ENCODE peak calls at places on chromosome X, in four cellular contexts. One of them, this sample, is unnamed.

GRCh38 chrX:26871967-26872366 is 591.2 kb downstream of the PPP4R3C start:
- DNase-seq in amygdala: no peak
- DNase-seq in psoas muscle: no peak
- DNase-seq in NCI-H510A treated with DMSO at 0.1 percent for 48 hours: no peak
- DNase-seq in this sample: no peak

GRCh38 chrX:71542411-71542810 is 9.5 kb downstream of the OGT start:
- DNase-seq in NCI-H510A treated with DMSO at 0.1 percent for 48 hours: peak; percentile 12
- DNase-seq in psoas muscle: no peak
- DNase-seq in amygdala: no peak
- DNase-seq in this sample: no peak

GRCh38 chrX:110286126-110286525 is 31.8 kb downstream of the AMMECR1 start:
- DNase-seq in amygdala: no peak
- DNase-seq in NCI-H510A treated with DMSO at 0.1 percent for 48 hours: no peak
- DNase-seq in psoas muscle: no peak
- DNase-seq in this sample: no peak

GRCh38 chrX:23792861-23793553 is 10.0 kb downstream of the SAT1 start:
- DNase-seq in amygdala: no peak
- DNase-seq in NCI-H510A treated with DMSO at 0.1 percent for 48 hours: peak; percentile 73
- DNase-seq in psoas muscle: no peak
- DNase-seq in this sample: no peak

GRCh38 chrX:39067866-39068265 is 266.6 kb downstream of the MID1IP1 start:
- DNase-seq in psoas muscle: no peak
- DNase-seq in amygdala: no peak
- DNase-seq in NCI-H510A treated with DMSO at 0.1 percent for 48 hours: no peak
- DNase-seq in this sample: no peak

GRCh38 chrX:105299286-105299685 is 78.8 kb upstream of the TEX13A start:
- DNase-seq in psoas muscle: no peak
- DNase-seq in NCI-H510A treated with DMSO at 0.1 percent for 48 hours: no peak
- DNase-seq in amygdala: no peak
- DNase-seq in this sample: no peak

GRCh38 chrX:106608016-106608415 is 3.8 kb upstream of the RADX start:
- DNase-seq in NCI-H510A treated with DMSO at 0.1 percent for 48 hours: peak; percentile 50
- DNase-seq in psoas muscle: no peak
- DNase-seq in amygdala: no peak
- DNase-seq in this sample: no peak

GRCh38 chrX:119118780-119119395 is 8.7 kb downstream of the KIAA1210 start:
- DNase-seq in psoas muscle: peak; percentile 43
- DNase-seq in amygdala: no peak
- DNase-seq in NCI-H510A treated with DMSO at 0.1 percent for 48 hours: no peak
- DNase-seq in this sample: peak; percentile 30

GRCh38 chrX:49209434-49210251 is 9.7 kb upstream of the SYP start:
- DNase-seq in NCI-H510A treated with DMSO at 0.1 percent for 48 hours: no peak
- DNase-seq in psoas muscle: no peak
- DNase-seq in amygdala: no peak
- DNase-seq in this sample: no peak

GRCh38 chrX:9656277-9656676 is 109.4 kb downstream of the GPR143 start:
- DNase-seq in amygdala: no peak
- DNase-seq in NCI-H510A treated with DMSO at 0.1 percent for 48 hours: peak; percentile 30
- DNase-seq in psoas muscle: no peak
- DNase-seq in this sample: no peak

This sample was measured in uterus.